ENCODE peak calls at places on chromosomes 11 and 22, in four cellular contexts. One of them, this sample, is unnamed.

GRCh38 chr11:27642954-27643353 is 57.3 kb downstream of the BDNF start:
- DNase-seq in AML-193: no peak
- DNase-seq in brain pericyte: no peak
- DNase-seq in activated CD8-positive, alpha-beta memory T cell treated with anti-CD3 and anti-CD28 coated beads for 4 hours: no peak
- DNase-seq in this sample: no peak

GRCh38 chr22:18022851-18023250 is 1.5 kb downstream of the MICAL3 start:
- DNase-seq in activated CD8-positive, alpha-beta memory T cell treated with anti-CD3 and anti-CD28 coated beads for 4 hours: no peak
- DNase-seq in brain pericyte: no peak
- DNase-seq in AML-193: no peak
- DNase-seq in this sample: no peak

GRCh38 chr22:19290400-19291217 is 910 bp downstream of the CLTCL1 start:
- DNase-seq in activated CD8-positive, alpha-beta memory T cell treated with anti-CD3 and anti-CD28 coated beads for 4 hours: no peak
- DNase-seq in AML-193: no peak
- DNase-seq in brain pericyte: no peak
- DNase-seq in this sample: no peak

GRCh38 chr11:121418625-121419114 is 33.4 kb upstream of the SORL1 start:
- DNase-seq in AML-193: peak; percentile 84
- DNase-seq in activated CD8-positive, alpha-beta memory T cell treated with anti-CD3 and anti-CD28 coated beads for 4 hours: peak; percentile 11
- DNase-seq in brain pericyte: no peak
- DNase-seq in this sample: no peak

GRCh38 chr22:20423636-20424511 is 13.8 kb downstream of the SCARF2 start:
- DNase-seq in AML-193: no peak
- DNase-seq in brain pericyte: no peak
- DNase-seq in activated CD8-positive, alpha-beta memory T cell treated with anti-CD3 and anti-CD28 coated beads for 4 hours: no peak
- DNase-seq in this sample: no peak

GRCh38 chr11:27392715-27393114 is 29.7 kb upstream of the CCDC34 start:
- DNase-seq in activated CD8-positive, alpha-beta memory T cell treated with anti-CD3 and anti-CD28 coated beads for 4 hours: no peak
- DNase-seq in brain pericyte: peak; percentile 12
- DNase-seq in AML-193: no peak
- DNase-seq in this sample: no peak

GRCh38 chr11:19519912-19520641 is 192.6 kb upstream of the NAV2 start:
- DNase-seq in AML-193: no peak
- DNase-seq in activated CD8-positive, alpha-beta memory T cell treated with anti-CD3 and anti-CD28 coated beads for 4 hours: no peak
- DNase-seq in brain pericyte: no peak
- DNase-seq in this sample: no peak

GRCh38 chr11:126628790-126629621 is 273.5 kb downstream of the ST3GAL4 start:
- DNase-seq in AML-193: no peak
- DNase-seq in brain pericyte: no peak
- DNase-seq in activated CD8-positive, alpha-beta memory T cell treated with anti-CD3 and anti-CD28 coated beads for 4 hours: no peak
- DNase-seq in this sample: no peak

GRCh38 chr11:25860677-25861445 is 471.1 kb upstream of the ANO3 start:
- DNase-seq in activated CD8-positive, alpha-beta memory T cell treated with anti-CD3 and anti-CD28 coated beads for 4 hours: no peak
- DNase-seq in AML-193: no peak
- DNase-seq in brain pericyte: peak; percentile 17
- DNase-seq in this sample: no peak

GRCh38 chr11:15819679-15820286 is 536.6 kb downstream of the SOX6 start:
- DNase-seq in brain pericyte: no peak
- DNase-seq in AML-193: peak; percentile 35
- DNase-seq in activated CD8-positive, alpha-beta memory T cell treated with anti-CD3 and anti-CD28 coated beads for 4 hours: no peak
- DNase-seq in this sample: peak; percentile 33

GRCh38 chr11:63999349-64000025 is 13.2 kb downstream of the OTUB1 start:
- DNase-seq in AML-193: no peak
- DNase-seq in activated CD8-positive, alpha-beta memory T cell treated with anti-CD3 and anti-CD28 coated beads for 4 hours: peak; percentile 38
- DNase-seq in brain pericyte: no peak
- DNase-seq in this sample: peak; percentile 98

GRCh38 chr11:88039512-88040496 is 135.4 kb downstream of the RAB38 start:
- DNase-seq in activated CD8-positive, alpha-beta memory T cell treated with anti-CD3 and anti-CD28 coated beads for 4 hours: no peak
- DNase-seq in AML-193: no peak
- DNase-seq in brain pericyte: no peak
- DNase-seq in this sample: no peak

GRCh38 chr11:61860054-61860903 is 31.1 kb downstream of the FADS3 start:
- DNase-seq in activated CD8-positive, alpha-beta memory T cell treated with anti-CD3 and anti-CD28 coated beads for 4 hours: no peak
- DNase-seq in AML-193: no peak
- DNase-seq in brain pericyte: no peak
- DNase-seq in this sample: peak; percentile 49

GRCh38 chr11:88489030-88489429 is 151.5 kb upstream of the CTSC start:
- DNase-seq in brain pericyte: no peak
- DNase-seq in activated CD8-positive, alpha-beta memory T cell treated with anti-CD3 and anti-CD28 coated beads for 4 hours: no peak
- DNase-seq in AML-193: no peak
- DNase-seq in this sample: peak; percentile 4

GRCh38 chr11:15127341-15127740 is 12.6 kb downstream of the INSC start:
- DNase-seq in AML-193: no peak
- DNase-seq in activated CD8-positive, alpha-beta memory T cell treated with anti-CD3 and anti-CD28 coated beads for 4 hours: no peak
- DNase-seq in brain pericyte: peak; percentile 22
- DNase-seq in this sample: no peak

GRCh38 chr11:86800956-86801264 is 568 bp downstream of the PRSS23 start:
- DNase-seq in brain pericyte: no peak
- DNase-seq in AML-193: no peak
- DNase-seq in activated CD8-positive, alpha-beta memory T cell treated with anti-CD3 and anti-CD28 coated beads for 4 hours: no peak
- DNase-seq in this sample: no peak

GRCh38 chr11:113991170-113991569 is 16.3 kb downstream of the HTR3A start:
- DNase-seq in activated CD8-positive, alpha-beta memory T cell treated with anti-CD3 and anti-CD28 coated beads for 4 hours: no peak
- DNase-seq in AML-193: peak; percentile 7
- DNase-seq in brain pericyte: no peak
- DNase-seq in this sample: peak; percentile 51

GRCh38 chr11:10502065-10502680 is 38.8 kb downstream of the RNF141 start:
- DNase-seq in brain pericyte: no peak
- DNase-seq in activated CD8-positive, alpha-beta memory T cell treated with anti-CD3 and anti-CD28 coated beads for 4 hours: no peak
- DNase-seq in AML-193: no peak
- DNase-seq in this sample: no peak

GRCh38 chr11:57123590-57123989 is 58.2 kb upstream of the LRRC55 start:
- DNase-seq in AML-193: no peak
- DNase-seq in brain pericyte: no peak
- DNase-seq in activated CD8-positive, alpha-beta memory T cell treated with anti-CD3 and anti-CD28 coated beads for 4 hours: no peak
- DNase-seq in this sample: no peak

GRCh38 chr11:74896311-74896710 is 52.6 kb downstream of the XRRA1 start:
- DNase-seq in activated CD8-positive, alpha-beta memory T cell treated with anti-CD3 and anti-CD28 coated beads for 4 hours: no peak
- DNase-seq in AML-193: no peak
- DNase-seq in brain pericyte: no peak
- DNase-seq in this sample: no peak

GRCh38 chr22:37526376-37526775 is 7.2 kb upstream of the CARD10 start:
- DNase-seq in brain pericyte: no peak
- DNase-seq in activated CD8-positive, alpha-beta memory T cell treated with anti-CD3 and anti-CD28 coated beads for 4 hours: no peak
- DNase-seq in AML-193: no peak
- DNase-seq in this sample: no peak

GRCh38 chr11:88353386-88353785 is 15.8 kb upstream of the CTSC start:
- DNase-seq in activated CD8-positive, alpha-beta memory T cell treated with anti-CD3 and anti-CD28 coated beads for 4 hours: no peak
- DNase-seq in AML-193: no peak
- DNase-seq in brain pericyte: no peak
- DNase-seq in this sample: no peak

GRCh38 chr11:130434521-130435223 is 6.3 kb upstream of the ADAMTS8 start:
- DNase-seq in activated CD8-positive, alpha-beta memory T cell treated with anti-CD3 and anti-CD28 coated beads for 4 hours: peak; percentile 32
- DNase-seq in AML-193: peak; percentile 69
- DNase-seq in brain pericyte: peak; percentile 65
- DNase-seq in this sample: peak; percentile 77

GRCh38 chr11:12024314-12024926 is 16.0 kb upstream of the DKK3 start:
- DNase-seq in activated CD8-positive, alpha-beta memory T cell treated with anti-CD3 and anti-CD28 coated beads for 4 hours: no peak
- DNase-seq in AML-193: no peak
- DNase-seq in brain pericyte: no peak
- DNase-seq in this sample: no peak

GRCh38 chr22:32037236-32037635 is 5.8 kb upstream of the SLC5A1 start:
- DNase-seq in brain pericyte: no peak
- DNase-seq in AML-193: no peak
- DNase-seq in activated CD8-positive, alpha-beta memory T cell treated with anti-CD3 and anti-CD28 coated beads for 4 hours: no peak
- DNase-seq in this sample: no peak

GRCh38 chr22:29458551-29458950 is 20.2 kb downstream of the RFPL1 start:
- DNase-seq in brain pericyte: no peak
- DNase-seq in activated CD8-positive, alpha-beta memory T cell treated with anti-CD3 and anti-CD28 coated beads for 4 hours: no peak
- DNase-seq in AML-193: no peak
- DNase-seq in this sample: no peak

GRCh38 chr22:29587938-29588699 is 7.2 kb upstream of the NIPSNAP1 start:
- DNase-seq in AML-193: no peak
- DNase-seq in brain pericyte: no peak
- DNase-seq in activated CD8-positive, alpha-beta memory T cell treated with anti-CD3 and anti-CD28 coated beads for 4 hours: no peak
- DNase-seq in this sample: peak; percentile 52

GRCh38 chr11:112655386-112655785 is 305.8 kb upstream of the NCAM1 start:
- DNase-seq in AML-193: no peak
- DNase-seq in activated CD8-positive, alpha-beta memory T cell treated with anti-CD3 and anti-CD28 coated beads for 4 hours: no peak
- DNase-seq in brain pericyte: no peak
- DNase-seq in this sample: no peak

GRCh38 chr11:11481371-11481770 is 128.3 kb upstream of the CSNK2A3 start:
- DNase-seq in AML-193: no peak
- DNase-seq in brain pericyte: no peak
- DNase-seq in activated CD8-positive, alpha-beta memory T cell treated with anti-CD3 and anti-CD28 coated beads for 4 hours: no peak
- DNase-seq in this sample: no peak

GRCh38 chr11:34859496-34859895 is 56.7 kb downstream of the APIP start:
- DNase-seq in activated CD8-positive, alpha-beta memory T cell treated with anti-CD3 and anti-CD28 coated beads for 4 hours: no peak
- DNase-seq in brain pericyte: no peak
- DNase-seq in AML-193: no peak
- DNase-seq in this sample: no peak

GRCh38 chr11:96486890-96487633 is 97.2 kb downstream of the JRKL start:
- DNase-seq in AML-193: no peak
- DNase-seq in brain pericyte: no peak
- DNase-seq in activated CD8-positive, alpha-beta memory T cell treated with anti-CD3 and anti-CD28 coated beads for 4 hours: no peak
- DNase-seq in this sample: no peak

GRCh38 chr11:117814766-117815261 is 9.7 kb downstream of the FXYD2 start:
- DNase-seq in activated CD8-positive, alpha-beta memory T cell treated with anti-CD3 and anti-CD28 coated beads for 4 hours: peak; percentile 65
- DNase-seq in AML-193: peak; percentile 13
- DNase-seq in brain pericyte: no peak
- DNase-seq in this sample: no peak

This sample was measured in RWPE1.